ENCODE peak calls at places on chromosomes 3 and 15, in ten cellular contexts. H, W, N, G, L, Q, C, K, Y and M are unnamed samples.

GRCh38 chr15:85854345-85855097 is 59.8 kb upstream of the KLHL25 start:
- DNase-seq in H (no peak), W (peak), N (peak), G (no peak), L (no peak), Q (peak), C (peak), K (peak), Y (peak), M (no peak)

GRCh38 chr3:119582178-119582577 is 2.9 kb downstream of the ADPRH start:
- DNase-seq in H (no peak), W (no peak), N (no peak), G (no peak), L (no peak), Q (no peak), C (no peak), K (no peak), Y (no peak), M (no peak)

GRCh38 chr3:22685598-22685997 is 517.5 kb upstream of the UBE2E2 start:
- DNase-seq in H (no peak), W (no peak), N (no peak), G (no peak), L (no peak), Q (no peak), C (no peak), K (peak), Y (no peak), M (no peak)

GRCh38 chr3:135860761-135861160 is 104.8 kb upstream of the PPP2R3A start:
- DNase-seq in H (no peak), W (peak), N (no peak), G (no peak), L (no peak), Q (no peak), C (no peak), K (no peak), Y (peak), M (no peak)

GRCh38 chr15:73872370-73872769 is 994 bp upstream of the TBC1D21 start:
- DNase-seq in H (no peak), W (no peak), N (no peak), G (no peak), L (no peak), Q (no peak), C (no peak), K (no peak), Y (no peak), M (no peak)

GRCh38 chr15:82942691-82943090 is 9.8 kb downstream of the HOMER2 start:
- DNase-seq in H (no peak), W (no peak), N (no peak), G (no peak), L (no peak), Q (no peak), C (no peak), K (no peak), Y (no peak), M (no peak)

GRCh38 chr3:4581905-4582611 is 88.9 kb downstream of the ITPR1 start:
- DNase-seq in H (no peak), W (no peak), N (no peak), G (no peak), L (no peak), Q (no peak), C (peak), K (no peak), Y (no peak), M (no peak)

GRCh38 chr3:43765417-43766030 is 74.8 kb downstream of the ABHD5 start:
- DNase-seq in H (no peak), W (no peak), N (no peak), G (no peak), L (no peak), Q (no peak), C (no peak), K (no peak), Y (no peak), M (no peak)

GRCh38 chr3:192864943-192865342 is 52.7 kb downstream of the MB21D2 start:
- DNase-seq in H (no peak), W (no peak), N (no peak), G (no peak), L (no peak), Q (no peak), C (no peak), K (no peak), Y (no peak), M (no peak)

GRCh38 chr3:26118165-26118564 is 328.3 kb downstream of the OXSM start:
- DNase-seq in H (no peak), W (no peak), N (peak), G (no peak), L (no peak), Q (no peak), C (no peak), K (peak), Y (no peak), M (no peak)

GRCh38 chr3:166560253-166560652 is 723.0 kb upstream of the BCHE start:
- DNase-seq in H (no peak), W (no peak), N (no peak), G (no peak), L (no peak), Q (no peak), C (no peak), K (peak), Y (no peak), M (no peak)

GRCh38 chr15:63372018-63372705 is 9.5 kb downstream of the CA12 start:
- DNase-seq in H (no peak), W (no peak), N (no peak), G (peak), L (no peak), Q (no peak), C (peak), K (no peak), Y (no peak), M (no peak)

GRCh38 chr3:119401502-119402440 is 61.6 kb downstream of the TMEM39A start:
- DNase-seq in H (peak), W (no peak), N (no peak), G (no peak), L (no peak), Q (no peak), C (no peak), K (peak), Y (no peak), M (no peak)

GRCh38 chr15:58484794-58485600 is 53.2 kb downstream of the LIPC start:
- DNase-seq in H (no peak), W (no peak), N (peak), G (no peak), L (no peak), Q (no peak), C (no peak), K (no peak), Y (no peak), M (no peak)

GRCh38 chr3:150454085-150454484 is 46.0 kb downstream of the TSC22D2 start:
- DNase-seq in H (no peak), W (no peak), N (no peak), G (no peak), L (no peak), Q (no peak), C (no peak), K (no peak), Y (no peak), M (no peak)

GRCh38 chr15:95134306-95135100 is 903.1 kb downstream of the MCTP2 start:
- DNase-seq in H (no peak), W (no peak), N (no peak), G (no peak), L (no peak), Q (no peak), C (no peak), K (no peak), Y (no peak), M (no peak)

GRCh38 chr3:19147905-19148767 is at the start of gene KCNH8:
- DNase-seq in H (no peak), W (peak), N (no peak), G (peak), L (no peak), Q (no peak), C (peak), K (peak), Y (peak), M (no peak)